ENCODE peak calls at places on chromosomes 16 and 17, in five cellular contexts. P is WERI-Rb-1, M is neural progenitor cell, O is pancreas, N is PC-9. V is an unnamed sample. For H3K9me3, the result is how much of the 10 kb centered on the place peaks cover.

GRCh38 chr16:50202926-50203624 is 50.0 kb downstream of the TENT4B start:
- DNase-seq in N (peak), O (no peak), M (no peak), P (no peak), V (no peak)

GRCh38 chr17:11538366-11538765 is 59.9 kb upstream of the DNAH9 start:
- DNase-seq in P (no peak), M (no peak), O (no peak), N (no peak), V (no peak)

GRCh38 chr16:84239186-84239790 is 524 bp downstream of the KCNG4 start:
- DNase-seq in P (no peak), M (no peak), N (no peak), O (no peak), V (no peak)

GRCh38 chr16:57897053-57897784 is 73.7 kb downstream of the CNGB1 start:
- DNase-seq in O (no peak), M (no peak), N (no peak), P (no peak), V (no peak)

GRCh38 chr16:27346818-27347217 is 33.0 kb downstream of the IL4R start:
- DNase-seq in N (no peak), P (no peak), M (peak), O (no peak), V (no peak)

GRCh38 chr17:21194688-21195087 is 19.3 kb downstream of the TMEM11 start:
- DNase-seq in M (no peak), P (no peak), O (no peak), N (no peak), V (no peak)

GRCh38 chr16:81716478-81717210 is 62.4 kb upstream of the PLCG2 start:
- DNase-seq in M (no peak), N (no peak), P (no peak), O (no peak), V (no peak)

GRCh38 chr17:81494984-81495383 is 17.6 kb downstream of the ACTG1 start:
- DNase-seq in N (peak), M (peak), P (peak), O (no peak), V (no peak)

GRCh38 chr16:85137323-85138072 is 25.2 kb upstream of the CIBAR2 start:
- DNase-seq in P (no peak), O (peak), M (peak), N (peak), V (peak)

GRCh38 chr16:88888778-88889387 is 22.4 kb upstream of the PABPN1L start:
- DNase-seq in N (no peak), P (no peak), O (no peak), M (no peak), V (no peak)

GRCh38 chr17:75922173-75922961 is 17.7 kb upstream of the MRPL38 start:
- DNase-seq in P (no peak), N (no peak), O (no peak), M (no peak), V (no peak)

GRCh38 chr16:22627043-22627442 is 116.4 kb downstream of the NPIPB5 start:
- DNase-seq in N (no peak), P (no peak), M (no peak), O (peak), V (no peak)

GRCh38 chr16:82004651-82005490 is 6.4 kb downstream of the SDR42E1 start:
- DNase-seq in M (no peak), P (peak), O (peak), N (no peak), V (no peak)

GRCh38 chr17:65099941-65100315 is 37.2 kb upstream of the RGS9 start:
- DNase-seq in N (peak), M (no peak), P (no peak), O (peak), V (no peak)
- TF ChIP-seq CTCF in N (no peak), M (no peak), P (no peak), O (no peak), V (no peak)

GRCh38 chr17:22514315-22514714 is 822.0 kb downstream of the KCNJ18 start:
- DNase-seq in N (no peak), P (no peak), M (no peak), O (no peak), V (peak)
- H3K9me3 ChIP-seq in N (under half), P (under half), M (under half), O (under half), V (under half)

GRCh38 chr17:66331038-66331816 is 28.8 kb downstream of the PRKCA start:
- DNase-seq in O (no peak), P (no peak), N (no peak), M (no peak), V (no peak)
- H3K4me3 ChIP-seq in O (no peak), P (no peak), N (no peak), M (no peak), V (peak)

GRCh38 chr17:45048795-45049563 is 2.5 kb downstream of the DCAKD start:
- DNase-seq in N (no peak), P (no peak), O (no peak), M (no peak), V (no peak)
- TF ChIP-seq CTCF in N (peak), P (peak), O (no peak), M (peak), V (no peak)

GRCh38 chr16:35909351-35909954 is 2450.0 kb downstream of the TP53TG3F start:
- DNase-seq in M (no peak), O (no peak), P (no peak), N (no peak), V (peak)

GRCh38 chr16:35911899-35912298 is 2452.5 kb downstream of the TP53TG3F start:
- DNase-seq in P (no peak), M (no peak), N (no peak), O (no peak), V (no peak)

GRCh38 chr16:35908942-35909341 is 2449.5 kb downstream of the TP53TG3F start:
- DNase-seq in N (peak), M (no peak), P (peak), O (no peak), V (no peak)

GRCh38 chr16:35908152-35908551 is 2448.7 kb downstream of the TP53TG3F start:
- DNase-seq in O (no peak), M (no peak), P (no peak), N (no peak), V (peak)

GRCh38 chr16:35910409-35910808 is 2451.0 kb downstream of the TP53TG3F start:
- DNase-seq in O (no peak), P (no peak), N (no peak), M (no peak), V (no peak)
- H3K9me3 ChIP-seq in O (under half), P (under half), N (under half), M (under half), V (under half)

GRCh38 chr16:78005881-78006280 is 16.5 kb upstream of the CLEC3A start:
- DNase-seq in M (peak), O (no peak), N (no peak), P (peak), V (no peak)
- H3K4me3 ChIP-seq in M (no peak), O (no peak), N (no peak), P (no peak), V (no peak)

V was measured in vagina.